ENCODE peak calls at places on chromosomes 13 and 19, in eight cellular contexts. One of them, this sample, is unnamed.

GRCh38 chr19:50994129-50994528 is 7.3 kb downstream of the KLK8 start:
- DNase-seq in esophagus squamous epithelium: no peak
- DNase-seq in IMR-90: no peak
- DNase-seq in A549: peak
- DNase-seq in suprapubic skin: no peak
- DNase-seq in endothelial cell of umbilical vein: no peak
- DNase-seq in heart left ventricle: no peak
- DNase-seq in ovary: no peak
- DNase-seq in this sample: no peak

GRCh38 chr13:44860427-44860826 is 128.8 kb downstream of the NUFIP1 start:
- DNase-seq in esophagus squamous epithelium: no peak
- DNase-seq in IMR-90: no peak
- DNase-seq in A549: no peak
- DNase-seq in suprapubic skin: no peak
- DNase-seq in endothelial cell of umbilical vein: no peak
- DNase-seq in heart left ventricle: no peak
- DNase-seq in ovary: no peak
- DNase-seq in this sample: no peak

GRCh38 chr19:13689050-13689449 is 75.3 kb upstream of the MRI1 start:
- DNase-seq in esophagus squamous epithelium: no peak
- DNase-seq in IMR-90: peak
- DNase-seq in A549: peak
- DNase-seq in suprapubic skin: no peak
- DNase-seq in endothelial cell of umbilical vein: peak
- DNase-seq in heart left ventricle: no peak
- DNase-seq in ovary: no peak
- DNase-seq in this sample: no peak

GRCh38 chr13:80337011-80337688 is 3.8 kb downstream of the SPRY2 start:
- DNase-seq in esophagus squamous epithelium: no peak
- DNase-seq in IMR-90: no peak
- DNase-seq in A549: no peak
- DNase-seq in suprapubic skin: no peak
- DNase-seq in endothelial cell of umbilical vein: no peak
- DNase-seq in heart left ventricle: no peak
- DNase-seq in ovary: no peak
- DNase-seq in this sample: no peak

GRCh38 chr19:34228347-34228746 is 26.0 kb upstream of the GARRE1 start:
- DNase-seq in esophagus squamous epithelium: no peak
- DNase-seq in IMR-90: peak
- DNase-seq in A549: no peak
- DNase-seq in suprapubic skin: no peak
- DNase-seq in endothelial cell of umbilical vein: no peak
- DNase-seq in heart left ventricle: no peak
- DNase-seq in ovary: no peak
- DNase-seq in this sample: no peak

GRCh38 chr13:105272660-105273631 is 1262.5 kb downstream of the EFNB2 start:
- DNase-seq in esophagus squamous epithelium: no peak
- DNase-seq in IMR-90: no peak
- DNase-seq in A549: no peak
- DNase-seq in suprapubic skin: no peak
- DNase-seq in endothelial cell of umbilical vein: no peak
- DNase-seq in heart left ventricle: no peak
- DNase-seq in ovary: no peak
- DNase-seq in this sample: no peak

GRCh38 chr19:58328999-58329398 is 2.2 kb downstream of the ZSCAN22 start:
- DNase-seq in esophagus squamous epithelium: no peak
- DNase-seq in IMR-90: no peak
- DNase-seq in A549: peak
- DNase-seq in suprapubic skin: no peak
- DNase-seq in endothelial cell of umbilical vein: no peak
- DNase-seq in heart left ventricle: no peak
- DNase-seq in ovary: no peak
- DNase-seq in this sample: no peak

GRCh38 chr13:31227063-31227462 is 27.3 kb downstream of the B3GLCT start:
- DNase-seq in esophagus squamous epithelium: no peak
- DNase-seq in IMR-90: peak
- DNase-seq in A549: no peak
- DNase-seq in suprapubic skin: no peak
- DNase-seq in endothelial cell of umbilical vein: no peak
- DNase-seq in heart left ventricle: no peak
- DNase-seq in ovary: no peak
- DNase-seq in this sample: no peak

GRCh38 chr19:42577016-42577415 is 17.7 kb downstream of the CEACAM8 start:
- DNase-seq in esophagus squamous epithelium: no peak
- DNase-seq in IMR-90: no peak
- DNase-seq in A549: no peak
- DNase-seq in suprapubic skin: no peak
- DNase-seq in endothelial cell of umbilical vein: no peak
- DNase-seq in heart left ventricle: no peak
- DNase-seq in ovary: no peak
- DNase-seq in this sample: no peak

GRCh38 chr19:13122275-13122878 is 4.3 kb downstream of the NACC1 start:
- DNase-seq in esophagus squamous epithelium: no peak
- DNase-seq in IMR-90: no peak
- DNase-seq in A549: no peak
- DNase-seq in suprapubic skin: no peak
- DNase-seq in endothelial cell of umbilical vein: no peak
- DNase-seq in heart left ventricle: no peak
- DNase-seq in ovary: no peak
- DNase-seq in this sample: no peak

GRCh38 chr19:18780631-18781030 is 10.5 kb downstream of the COMP start:
- DNase-seq in esophagus squamous epithelium: no peak
- DNase-seq in IMR-90: no peak
- DNase-seq in A549: no peak
- DNase-seq in suprapubic skin: no peak
- DNase-seq in endothelial cell of umbilical vein: no peak
- DNase-seq in heart left ventricle: no peak
- DNase-seq in ovary: no peak
- DNase-seq in this sample: no peak

GRCh38 chr19:33447336-33448158 is 74.0 kb downstream of the CEBPG start:
- DNase-seq in esophagus squamous epithelium: no peak
- DNase-seq in IMR-90: no peak
- DNase-seq in A549: no peak
- DNase-seq in suprapubic skin: peak
- DNase-seq in endothelial cell of umbilical vein: no peak
- DNase-seq in heart left ventricle: no peak
- DNase-seq in ovary: no peak
- DNase-seq in this sample: no peak

GRCh38 chr13:106689906-106690305 is 122.0 kb upstream of the ARGLU1 start:
- DNase-seq in esophagus squamous epithelium: no peak
- DNase-seq in IMR-90: no peak
- DNase-seq in A549: no peak
- DNase-seq in suprapubic skin: no peak
- DNase-seq in endothelial cell of umbilical vein: no peak
- DNase-seq in heart left ventricle: no peak
- DNase-seq in ovary: no peak
- DNase-seq in this sample: no peak

GRCh38 chr19:10653732-10654609 is at the start of gene ILF3:
- DNase-seq in esophagus squamous epithelium: peak
- DNase-seq in IMR-90: peak
- DNase-seq in A549: peak
- DNase-seq in suprapubic skin: peak
- DNase-seq in endothelial cell of umbilical vein: peak
- DNase-seq in heart left ventricle: peak
- DNase-seq in ovary: peak
- DNase-seq in this sample: peak

GRCh38 chr13:93227280-93227905 is 786 bp downstream of the GPC6 start:
- DNase-seq in esophagus squamous epithelium: no peak
- DNase-seq in IMR-90: peak
- DNase-seq in A549: peak
- DNase-seq in suprapubic skin: no peak
- DNase-seq in endothelial cell of umbilical vein: no peak
- DNase-seq in heart left ventricle: no peak
- DNase-seq in ovary: peak
- DNase-seq in this sample: no peak

GRCh38 chr19:19820774-19821315 is 705 bp downstream of the ZNF506 start:
- DNase-seq in esophagus squamous epithelium: no peak
- DNase-seq in IMR-90: no peak
- DNase-seq in A549: no peak
- DNase-seq in suprapubic skin: no peak
- DNase-seq in endothelial cell of umbilical vein: no peak
- DNase-seq in heart left ventricle: no peak
- DNase-seq in ovary: no peak
- DNase-seq in this sample: no peak

GRCh38 chr19:19817357-19817756 is 4.2 kb downstream of the ZNF506 start:
- DNase-seq in esophagus squamous epithelium: no peak
- DNase-seq in IMR-90: no peak
- DNase-seq in A549: no peak
- DNase-seq in suprapubic skin: no peak
- DNase-seq in endothelial cell of umbilical vein: no peak
- DNase-seq in heart left ventricle: no peak
- DNase-seq in ovary: no peak
- DNase-seq in this sample: no peak

GRCh38 chr19:19822148-19822429 is 539 bp upstream of the ZNF506 start:
- DNase-seq in esophagus squamous epithelium: no peak
- DNase-seq in IMR-90: no peak
- DNase-seq in A549: no peak
- DNase-seq in suprapubic skin: no peak
- DNase-seq in endothelial cell of umbilical vein: no peak
- DNase-seq in heart left ventricle: no peak
- DNase-seq in ovary: no peak
- DNase-seq in this sample: no peak

GRCh38 chr19:19823916-19824315 is 2.4 kb upstream of the ZNF506 start:
- DNase-seq in esophagus squamous epithelium: no peak
- DNase-seq in IMR-90: no peak
- DNase-seq in A549: no peak
- DNase-seq in suprapubic skin: no peak
- DNase-seq in endothelial cell of umbilical vein: no peak
- DNase-seq in heart left ventricle: no peak
- DNase-seq in ovary: no peak
- DNase-seq in this sample: no peak

GRCh38 chr19:19821366-19822147 is at the start of gene ZNF506:
- DNase-seq in esophagus squamous epithelium: peak
- DNase-seq in IMR-90: peak
- DNase-seq in A549: peak
- DNase-seq in suprapubic skin: peak
- DNase-seq in endothelial cell of umbilical vein: peak
- DNase-seq in heart left ventricle: peak
- DNase-seq in ovary: peak
- DNase-seq in this sample: peak
- H3K4me3 ChIP-seq in esophagus squamous epithelium: peak
- H3K4me3 ChIP-seq in IMR-90: peak
- H3K4me3 ChIP-seq in A549: peak
- H3K4me3 ChIP-seq in suprapubic skin: peak
- H3K4me3 ChIP-seq in endothelial cell of umbilical vein: peak
- H3K4me3 ChIP-seq in heart left ventricle: peak
- H3K4me3 ChIP-seq in ovary: peak
- H3K4me3 ChIP-seq in this sample: peak

GRCh38 chr19:6465006-6465405 is 935 bp downstream of the CRB3 start:
- DNase-seq in esophagus squamous epithelium: no peak
- DNase-seq in IMR-90: no peak
- DNase-seq in A549: no peak
- DNase-seq in suprapubic skin: no peak
- DNase-seq in endothelial cell of umbilical vein: no peak
- DNase-seq in heart left ventricle: no peak
- DNase-seq in ovary: no peak
- DNase-seq in this sample: no peak

GRCh38 chr19:6466526-6467248 is 2.6 kb downstream of the CRB3 start:
- DNase-seq in esophagus squamous epithelium: no peak
- DNase-seq in IMR-90: no peak
- DNase-seq in A549: no peak
- DNase-seq in suprapubic skin: no peak
- DNase-seq in endothelial cell of umbilical vein: no peak
- DNase-seq in heart left ventricle: no peak
- DNase-seq in ovary: no peak
- DNase-seq in this sample: no peak

GRCh38 chr19:6465663-6466062 is 1.6 kb downstream of the CRB3 start:
- DNase-seq in esophagus squamous epithelium: no peak
- DNase-seq in IMR-90: no peak
- DNase-seq in A549: no peak
- DNase-seq in suprapubic skin: no peak
- DNase-seq in endothelial cell of umbilical vein: no peak
- DNase-seq in heart left ventricle: no peak
- DNase-seq in ovary: no peak
- DNase-seq in this sample: peak

GRCh38 chr19:6467384-6467783 is 3.3 kb downstream of the CRB3 start:
- DNase-seq in esophagus squamous epithelium: no peak
- DNase-seq in IMR-90: no peak
- DNase-seq in A549: no peak
- DNase-seq in suprapubic skin: no peak
- DNase-seq in endothelial cell of umbilical vein: no peak
- DNase-seq in heart left ventricle: no peak
- DNase-seq in ovary: no peak
- DNase-seq in this sample: no peak

GRCh38 chr19:6464070-6464873 is at the start of gene CRB3:
- DNase-seq in esophagus squamous epithelium: no peak
- DNase-seq in IMR-90: no peak
- DNase-seq in A549: peak
- DNase-seq in suprapubic skin: peak
- DNase-seq in endothelial cell of umbilical vein: no peak
- DNase-seq in heart left ventricle: no peak
- DNase-seq in ovary: no peak
- DNase-seq in this sample: peak
- TF ChIP-seq POLR2A in esophagus squamous epithelium: peak
- TF ChIP-seq POLR2A in IMR-90: no peak
- TF ChIP-seq POLR2A in A549: no peak
- TF ChIP-seq POLR2A in suprapubic skin: no peak
- TF ChIP-seq POLR2A in endothelial cell of umbilical vein: no peak
- TF ChIP-seq POLR2A in heart left ventricle: no peak
- TF ChIP-seq POLR2A in ovary: no peak
- TF ChIP-seq POLR2A in this sample: peak

GRCh38 chr19:14700711-14701110 is 10.9 kb downstream of the ZNF333 start:
- DNase-seq in esophagus squamous epithelium: no peak
- DNase-seq in IMR-90: no peak
- DNase-seq in A549: no peak
- DNase-seq in suprapubic skin: no peak
- DNase-seq in endothelial cell of umbilical vein: no peak
- DNase-seq in heart left ventricle: no peak
- DNase-seq in ovary: no peak
- DNase-seq in this sample: no peak
- H3K4me3 ChIP-seq in esophagus squamous epithelium: no peak
- H3K4me3 ChIP-seq in IMR-90: no peak
- H3K4me3 ChIP-seq in A549: no peak
- H3K4me3 ChIP-seq in suprapubic skin: no peak
- H3K4me3 ChIP-seq in endothelial cell of umbilical vein: no peak
- H3K4me3 ChIP-seq in heart left ventricle: no peak
- H3K4me3 ChIP-seq in ovary: no peak
- H3K4me3 ChIP-seq in this sample: no peak

GRCh38 chr19:29547361-29547960 is 21.7 kb downstream of the VSTM2B start:
- DNase-seq in esophagus squamous epithelium: no peak
- DNase-seq in IMR-90: no peak
- DNase-seq in A549: no peak
- DNase-seq in suprapubic skin: peak
- DNase-seq in endothelial cell of umbilical vein: no peak
- DNase-seq in heart left ventricle: no peak
- DNase-seq in ovary: no peak
- DNase-seq in this sample: peak

GRCh38 chr19:29548483-29549085 is 22.8 kb downstream of the VSTM2B start:
- DNase-seq in esophagus squamous epithelium: no peak
- DNase-seq in IMR-90: no peak
- DNase-seq in A549: no peak
- DNase-seq in suprapubic skin: peak
- DNase-seq in endothelial cell of umbilical vein: no peak
- DNase-seq in heart left ventricle: no peak
- DNase-seq in ovary: no peak
- DNase-seq in this sample: no peak

GRCh38 chr19:29550896-29551295 is 25.1 kb downstream of the VSTM2B start:
- DNase-seq in esophagus squamous epithelium: no peak
- DNase-seq in IMR-90: no peak
- DNase-seq in A549: no peak
- DNase-seq in suprapubic skin: no peak
- DNase-seq in endothelial cell of umbilical vein: no peak
- DNase-seq in heart left ventricle: no peak
- DNase-seq in ovary: no peak
- DNase-seq in this sample: peak

GRCh38 chr19:29547981-29548380 is 22.2 kb downstream of the VSTM2B start:
- DNase-seq in esophagus squamous epithelium: no peak
- DNase-seq in IMR-90: no peak
- DNase-seq in A549: no peak
- DNase-seq in suprapubic skin: peak
- DNase-seq in endothelial cell of umbilical vein: no peak
- DNase-seq in heart left ventricle: no peak
- DNase-seq in ovary: no peak
- DNase-seq in this sample: peak

GRCh38 chr19:29549105-29550070 is 23.6 kb downstream of the VSTM2B start:
- DNase-seq in esophagus squamous epithelium: no peak
- DNase-seq in IMR-90: no peak
- DNase-seq in A549: no peak
- DNase-seq in suprapubic skin: peak
- DNase-seq in endothelial cell of umbilical vein: no peak
- DNase-seq in heart left ventricle: no peak
- DNase-seq in ovary: no peak
- DNase-seq in this sample: no peak
- TF ChIP-seq POLR2A in esophagus squamous epithelium: no peak
- TF ChIP-seq POLR2A in IMR-90: no peak
- TF ChIP-seq POLR2A in A549: no peak
- TF ChIP-seq POLR2A in suprapubic skin: no peak
- TF ChIP-seq POLR2A in endothelial cell of umbilical vein: no peak
- TF ChIP-seq POLR2A in heart left ventricle: no peak
- TF ChIP-seq POLR2A in ovary: no peak
- TF ChIP-seq POLR2A in this sample: no peak